ENCODE peak calls at places on chromosome 1, in four cellular contexts. F, U, C and B are unnamed samples.

GRCh38 chr1:244022301-244022700 is 28.8 kb upstream of the ZBTB18 start:
- DNase-seq in U (no peak), F (no peak), C (no peak), B (no peak)

GRCh38 chr1:15454256-15454655 is 2.3 kb upstream of the CELA2A start:
- DNase-seq in F (no peak), U (no peak), C (no peak), B (no peak)

GRCh38 chr1:203467550-203467921 is 8.1 kb upstream of the PRELP start:
- DNase-seq in U (no peak), F (no peak), C (no peak), B (no peak)

GRCh38 chr1:3534803-3535637 is 76.3 kb downstream of the MEGF6 start:
- DNase-seq in C (no peak), F (no peak), U (no peak), B (no peak)

GRCh38 chr1:82625562-82625961 is 824.8 kb downstream of the ADGRL2 start:
- DNase-seq in C (no peak), U (no peak), F (no peak), B (no peak)

GRCh38 chr1:179029293-179029692 is 3.6 kb downstream of the FAM20B start:
- DNase-seq in C (peak), F (no peak), U (no peak), B (peak)

GRCh38 chr1:198936371-198937083 is 297.7 kb downstream of the PTPRC start:
- DNase-seq in C (no peak), F (no peak), U (no peak), B (no peak)

GRCh38 chr1:225519166-225519863 is 91.5 kb upstream of the LBR start:
- DNase-seq in U (peak), F (no peak), C (no peak), B (no peak)

GRCh38 chr1:176416777-176417176 is 46.2 kb upstream of the PAPPA2 start:
- DNase-seq in U (no peak), C (no peak), F (no peak), B (peak)

GRCh38 chr1:89854140-89854539 is 33.3 kb downstream of the LRRC8D start:
- DNase-seq in C (no peak), F (no peak), U (no peak), B (no peak)

GRCh38 chr1:154856049-154856448 is 14.0 kb downstream of the KCNN3 start:
- DNase-seq in C (no peak), F (no peak), U (no peak), B (no peak)

GRCh38 chr1:229139320-229139719 is 131.6 kb upstream of the RAB4A start:
- DNase-seq in C (no peak), F (no peak), U (no peak), B (no peak)

GRCh38 chr1:24155011-24155782 is 12.3 kb upstream of the IL22RA1 start:
- DNase-seq in F (peak), C (no peak), U (peak), B (no peak)

GRCh38 chr1:75587692-75588091 is 23.2 kb downstream of the SLC44A5 start:
- DNase-seq in C (no peak), F (no peak), U (no peak), B (no peak)

GRCh38 chr1:208540724-208541123 is 296.5 kb upstream of the PLXNA2 start:
- DNase-seq in U (no peak), F (no peak), C (no peak), B (no peak)

GRCh38 chr1:16122361-16122881 is 33.4 kb downstream of the EPHA2 start:
- DNase-seq in F (no peak), C (no peak), U (no peak), B (no peak)

GRCh38 chr1:199913313-199913712 is 114.2 kb upstream of the NR5A2 start:
- DNase-seq in U (no peak), F (no peak), C (no peak), B (no peak)

GRCh38 chr1:26285366-26286063 is 5.6 kb downstream of the SH3BGRL3 start:
- DNase-seq in C (peak), U (peak), F (no peak), B (peak)

GRCh38 chr1:58896211-58897183 is 112.7 kb upstream of the JUN start:
- DNase-seq in C (peak), U (no peak), F (no peak), B (no peak)

GRCh38 chr1:183996036-183996376 is 41.5 kb downstream of the COLGALT2 start:
- DNase-seq in U (no peak), C (peak), F (no peak), B (no peak)

GRCh38 chr1:18954270-18955071 is 2.0 kb downstream of the IFFO2 start:
- DNase-seq in F (no peak), C (no peak), U (no peak), B (no peak)
- H3K4me3 ChIP-seq in F (peak), C (no peak), U (no peak), B (peak)

DNA sequence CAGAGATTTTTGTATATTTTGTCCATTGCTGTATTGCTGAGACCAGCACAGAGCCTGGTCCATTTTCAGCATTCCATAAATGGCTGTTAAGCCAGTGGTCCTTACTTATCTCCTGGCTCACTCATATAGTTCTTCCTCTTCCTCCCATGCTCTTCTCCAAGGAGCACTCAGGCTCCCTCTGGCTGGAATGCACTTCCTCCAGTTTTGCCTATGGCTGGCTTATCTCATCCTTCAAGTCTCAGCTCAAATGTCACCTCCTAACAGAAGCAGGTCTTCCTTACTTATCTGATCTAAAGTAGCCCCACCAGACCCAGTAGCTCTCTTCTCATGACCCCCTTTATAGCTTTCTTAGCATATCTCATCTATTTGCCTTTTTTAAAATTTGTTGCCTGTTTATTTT is 146.9 kb downstream of the SLC30A10 start:
- DNase-seq in C (no peak), U (no peak), F (no peak), B (no peak)
- TF ChIP-seq YY1 in C (no peak), U (no peak), F (no peak), B (no peak)

GRCh38 chr1:152836881-152837280 is 5.8 kb upstream of the LCE6A start:
- DNase-seq in U (no peak), C (no peak), F (no peak), B (no peak)
- H3K9ac ChIP-seq in U (no peak), C (no peak), F (no peak), B (no peak)

GRCh38 chr1:205257735-205258134 is 30.0 kb downstream of the TMCC2 start:
- DNase-seq in C (no peak), F (no peak), U (no peak), B (no peak)
- H3K4me3 ChIP-seq in C (no peak), F (no peak), U (no peak), B (no peak)